ENCODE peak calls at places on chromosome 11, in seven cellular contexts. One of them, this sample, is unnamed.

GRCh38 chr11:35166369-35167360 is 27.7 kb downstream of the CD44 start:
- DNase-seq in esophagus muscularis mucosa: no peak
- DNase-seq in IMR-90: peak
- DNase-seq in uterus: no peak
- DNase-seq in brain microvascular endothelial cell: peak
- DNase-seq in A549: peak
- DNase-seq in mammary epithelial cell: peak
- DNase-seq in this sample: peak

GRCh38 chr11:17473071-17473744 is 3.4 kb downstream of the ABCC8 start:
- DNase-seq in uterus: no peak
- DNase-seq in brain microvascular endothelial cell: peak
- DNase-seq in mammary epithelial cell: peak
- DNase-seq in A549: peak
- DNase-seq in esophagus muscularis mucosa: no peak
- DNase-seq in IMR-90: peak
- DNase-seq in this sample: no peak

GRCh38 chr11:129960216-129961214 is 42.1 kb downstream of the PRDM10 start:
- DNase-seq in brain microvascular endothelial cell: peak
- DNase-seq in mammary epithelial cell: peak
- DNase-seq in IMR-90: peak
- DNase-seq in A549: peak
- DNase-seq in esophagus muscularis mucosa: no peak
- DNase-seq in uterus: no peak
- DNase-seq in this sample: no peak

GRCh38 chr11:72534859-72535547 is 100.7 kb upstream of the CLPB start:
- DNase-seq in mammary epithelial cell: no peak
- DNase-seq in A549: peak
- DNase-seq in brain microvascular endothelial cell: no peak
- DNase-seq in IMR-90: no peak
- DNase-seq in esophagus muscularis mucosa: no peak
- DNase-seq in uterus: no peak
- DNase-seq in this sample: no peak

GRCh38 chr11:113991718-113992458 is 17.0 kb downstream of the HTR3A start:
- DNase-seq in esophagus muscularis mucosa: no peak
- DNase-seq in IMR-90: no peak
- DNase-seq in brain microvascular endothelial cell: no peak
- DNase-seq in uterus: no peak
- DNase-seq in A549: no peak
- DNase-seq in mammary epithelial cell: no peak
- DNase-seq in this sample: no peak

GRCh38 chr11:120043323-120043945 is 94.5 kb downstream of the TRIM29 start:
- DNase-seq in uterus: no peak
- DNase-seq in brain microvascular endothelial cell: no peak
- DNase-seq in IMR-90: no peak
- DNase-seq in mammary epithelial cell: no peak
- DNase-seq in esophagus muscularis mucosa: no peak
- DNase-seq in A549: no peak
- DNase-seq in this sample: no peak

GRCh38 chr11:120302001-120302805 is 22.9 kb upstream of the TLCD5 start:
- DNase-seq in uterus: no peak
- DNase-seq in brain microvascular endothelial cell: no peak
- DNase-seq in esophagus muscularis mucosa: no peak
- DNase-seq in mammary epithelial cell: no peak
- DNase-seq in IMR-90: no peak
- DNase-seq in A549: no peak
- DNase-seq in this sample: no peak

GRCh38 chr11:47468598-47469214 is 19.8 kb upstream of the RAPSN start:
- DNase-seq in brain microvascular endothelial cell: no peak
- DNase-seq in esophagus muscularis mucosa: no peak
- DNase-seq in IMR-90: peak
- DNase-seq in uterus: no peak
- DNase-seq in mammary epithelial cell: no peak
- DNase-seq in A549: no peak
- DNase-seq in this sample: no peak

GRCh38 chr11:103946793-103947565 is 89.5 kb upstream of the DDI1 start:
- DNase-seq in brain microvascular endothelial cell: no peak
- DNase-seq in uterus: no peak
- DNase-seq in esophagus muscularis mucosa: no peak
- DNase-seq in IMR-90: peak
- DNase-seq in A549: no peak
- DNase-seq in mammary epithelial cell: no peak
- DNase-seq in this sample: no peak

GRCh38 chr11:4064278-4064955 is 30.2 kb upstream of the RRM1 start:
- DNase-seq in esophagus muscularis mucosa: peak
- DNase-seq in mammary epithelial cell: no peak
- DNase-seq in A549: no peak
- DNase-seq in uterus: no peak
- DNase-seq in brain microvascular endothelial cell: no peak
- DNase-seq in IMR-90: no peak
- DNase-seq in this sample: no peak

GRCh38 chr11:4065086-4065485 is 29.5 kb upstream of the RRM1 start:
- DNase-seq in mammary epithelial cell: no peak
- DNase-seq in A549: no peak
- DNase-seq in uterus: no peak
- DNase-seq in esophagus muscularis mucosa: peak
- DNase-seq in IMR-90: no peak
- DNase-seq in brain microvascular endothelial cell: no peak
- DNase-seq in this sample: no peak

GRCh38 chr11:4065601-4066377 is 28.8 kb upstream of the RRM1 start:
- DNase-seq in IMR-90: no peak
- DNase-seq in mammary epithelial cell: no peak
- DNase-seq in A549: no peak
- DNase-seq in uterus: no peak
- DNase-seq in esophagus muscularis mucosa: peak
- DNase-seq in brain microvascular endothelial cell: no peak
- DNase-seq in this sample: no peak

GRCh38 chr11:4068962-4069361 is 25.6 kb upstream of the RRM1 start:
- DNase-seq in uterus: no peak
- DNase-seq in esophagus muscularis mucosa: no peak
- DNase-seq in IMR-90: no peak
- DNase-seq in mammary epithelial cell: no peak
- DNase-seq in A549: no peak
- DNase-seq in brain microvascular endothelial cell: no peak
- DNase-seq in this sample: no peak

GRCh38 chr11:4066960-4067359 is 27.6 kb upstream of the RRM1 start:
- DNase-seq in IMR-90: no peak
- DNase-seq in mammary epithelial cell: no peak
- DNase-seq in esophagus muscularis mucosa: peak
- DNase-seq in brain microvascular endothelial cell: no peak
- DNase-seq in uterus: no peak
- DNase-seq in A549: no peak
- DNase-seq in this sample: no peak
- H3K27ac ChIP-seq in IMR-90: no peak
- H3K27ac ChIP-seq in mammary epithelial cell: no peak
- H3K27ac ChIP-seq in esophagus muscularis mucosa: peak
- H3K27ac ChIP-seq in brain microvascular endothelial cell: no peak
- H3K27ac ChIP-seq in uterus: no peak
- H3K27ac ChIP-seq in A549: no peak
- H3K27ac ChIP-seq in this sample: no peak

DNA sequence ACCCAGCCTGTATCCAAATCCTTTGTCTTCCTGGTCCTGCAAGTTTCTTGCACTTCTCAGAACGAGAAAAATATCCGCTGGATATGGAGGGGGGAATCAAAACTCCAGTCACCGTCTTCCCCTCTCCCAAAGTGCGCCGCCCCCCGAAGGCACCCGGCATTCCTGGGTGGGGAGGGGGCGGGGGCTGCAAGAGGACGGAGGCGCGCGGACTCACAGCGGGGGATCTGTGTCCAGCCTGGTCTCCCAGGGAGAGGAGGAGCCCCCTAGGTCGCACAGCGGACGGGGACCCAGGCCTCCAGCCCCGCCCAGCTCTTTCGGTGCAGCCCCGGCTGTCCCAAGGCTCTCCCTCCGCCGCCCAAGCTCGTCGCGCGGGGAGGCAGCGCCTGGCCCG is 2.1 kb upstream of the WNT11 start:
- DNase-seq in uterus: no peak
- DNase-seq in esophagus muscularis mucosa: no peak
- DNase-seq in mammary epithelial cell: no peak
- DNase-seq in A549: no peak
- DNase-seq in IMR-90: no peak
- DNase-seq in brain microvascular endothelial cell: no peak
- DNase-seq in this sample: no peak
- H3K27ac ChIP-seq in uterus: peak
- H3K27ac ChIP-seq in esophagus muscularis mucosa: no peak
- H3K27ac ChIP-seq in mammary epithelial cell: no peak
- H3K27ac ChIP-seq in A549: peak
- H3K27ac ChIP-seq in IMR-90: no peak
- H3K27ac ChIP-seq in brain microvascular endothelial cell: no peak
- H3K27ac ChIP-seq in this sample: no peak

GRCh38 chr11:64874841-64875240 is 3.6 kb downstream of the EHD1 start:
- DNase-seq in brain microvascular endothelial cell: no peak
- DNase-seq in A549: no peak
- DNase-seq in mammary epithelial cell: no peak
- DNase-seq in IMR-90: no peak
- DNase-seq in esophagus muscularis mucosa: no peak
- DNase-seq in uterus: no peak
- DNase-seq in this sample: no peak
- H3K27ac ChIP-seq in brain microvascular endothelial cell: no peak
- H3K27ac ChIP-seq in A549: no peak
- H3K27ac ChIP-seq in mammary epithelial cell: no peak
- H3K27ac ChIP-seq in IMR-90: no peak
- H3K27ac ChIP-seq in esophagus muscularis mucosa: peak
- H3K27ac ChIP-seq in uterus: no peak
- H3K27ac ChIP-seq in this sample: peak

GRCh38 chr11:45541693-45542434 is 123.6 kb downstream of the CHST1 start:
- DNase-seq in uterus: no peak
- DNase-seq in brain microvascular endothelial cell: no peak
- DNase-seq in esophagus muscularis mucosa: no peak
- DNase-seq in mammary epithelial cell: no peak
- DNase-seq in IMR-90: no peak
- DNase-seq in A549: no peak
- DNase-seq in this sample: no peak
- H3K27ac ChIP-seq in uterus: no peak
- H3K27ac ChIP-seq in brain microvascular endothelial cell: no peak
- H3K27ac ChIP-seq in esophagus muscularis mucosa: no peak
- H3K27ac ChIP-seq in mammary epithelial cell: no peak
- H3K27ac ChIP-seq in IMR-90: no peak
- H3K27ac ChIP-seq in A549: no peak
- H3K27ac ChIP-seq in this sample: no peak

DNA sequence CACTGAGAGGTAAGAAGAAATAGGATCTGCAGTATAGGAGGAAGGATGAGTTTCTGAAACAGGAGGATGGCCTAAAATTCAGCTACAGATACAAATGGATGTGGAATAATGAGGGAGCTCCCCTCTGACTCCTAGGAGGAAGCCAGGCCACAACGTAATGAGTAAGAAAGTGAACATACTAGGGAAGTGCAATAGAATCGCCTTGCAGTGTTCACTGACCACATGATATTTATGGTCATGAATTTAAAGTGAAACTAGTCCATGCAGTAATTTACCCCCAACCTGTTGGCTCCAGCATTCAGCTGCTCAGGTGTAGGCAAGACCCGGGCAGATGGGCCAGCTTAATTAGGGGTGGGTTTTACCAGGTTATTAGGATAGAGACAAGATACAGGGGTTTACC is 101.7 kb downstream of the DEUP1 start:
- DNase-seq in esophagus muscularis mucosa: no peak
- DNase-seq in brain microvascular endothelial cell: no peak
- DNase-seq in mammary epithelial cell: no peak
- DNase-seq in A549: no peak
- DNase-seq in IMR-90: no peak
- DNase-seq in uterus: no peak
- DNase-seq in this sample: no peak
- H3K27ac ChIP-seq in esophagus muscularis mucosa: no peak
- H3K27ac ChIP-seq in brain microvascular endothelial cell: no peak
- H3K27ac ChIP-seq in mammary epithelial cell: no peak
- H3K27ac ChIP-seq in A549: no peak
- H3K27ac ChIP-seq in IMR-90: no peak
- H3K27ac ChIP-seq in uterus: no peak
- H3K27ac ChIP-seq in this sample: no peak

DNA sequence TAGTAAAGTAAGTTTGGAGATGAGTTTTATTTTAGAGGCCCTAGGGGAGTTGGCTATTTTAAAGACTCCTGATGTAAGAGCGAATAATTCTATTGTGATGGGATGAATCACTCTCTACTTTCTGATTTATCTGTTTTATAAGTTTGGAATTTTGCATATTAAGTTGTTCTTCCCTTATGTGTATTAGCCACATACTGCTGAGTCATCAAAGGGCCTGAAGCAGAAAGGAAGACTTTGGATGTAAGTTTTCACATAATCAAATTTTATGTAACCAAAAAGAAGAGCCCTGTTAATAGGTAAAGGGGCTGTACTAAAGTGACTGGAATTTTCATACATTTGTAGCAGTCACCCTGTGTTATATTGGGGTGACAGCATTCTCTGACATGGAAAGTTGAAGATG is 90.7 kb upstream of the NTM start:
- DNase-seq in IMR-90: no peak
- DNase-seq in uterus: no peak
- DNase-seq in brain microvascular endothelial cell: no peak
- DNase-seq in A549: no peak
- DNase-seq in esophagus muscularis mucosa: no peak
- DNase-seq in mammary epithelial cell: no peak
- DNase-seq in this sample: no peak
- H3K27ac ChIP-seq in IMR-90: no peak
- H3K27ac ChIP-seq in uterus: no peak
- H3K27ac ChIP-seq in brain microvascular endothelial cell: no peak
- H3K27ac ChIP-seq in A549: no peak
- H3K27ac ChIP-seq in esophagus muscularis mucosa: no peak
- H3K27ac ChIP-seq in mammary epithelial cell: no peak
- H3K27ac ChIP-seq in this sample: no peak

GRCh38 chr11:34080609-34081008 is 24.8 kb upstream of the NAT10 start:
- DNase-seq in uterus: no peak
- DNase-seq in mammary epithelial cell: no peak
- DNase-seq in esophagus muscularis mucosa: no peak
- DNase-seq in IMR-90: no peak
- DNase-seq in brain microvascular endothelial cell: no peak
- DNase-seq in A549: no peak
- DNase-seq in this sample: no peak
- H3K27ac ChIP-seq in uterus: no peak
- H3K27ac ChIP-seq in mammary epithelial cell: no peak
- H3K27ac ChIP-seq in esophagus muscularis mucosa: no peak
- H3K27ac ChIP-seq in IMR-90: no peak
- H3K27ac ChIP-seq in brain microvascular endothelial cell: no peak
- H3K27ac ChIP-seq in A549: no peak
- H3K27ac ChIP-seq in this sample: no peak

DNA sequence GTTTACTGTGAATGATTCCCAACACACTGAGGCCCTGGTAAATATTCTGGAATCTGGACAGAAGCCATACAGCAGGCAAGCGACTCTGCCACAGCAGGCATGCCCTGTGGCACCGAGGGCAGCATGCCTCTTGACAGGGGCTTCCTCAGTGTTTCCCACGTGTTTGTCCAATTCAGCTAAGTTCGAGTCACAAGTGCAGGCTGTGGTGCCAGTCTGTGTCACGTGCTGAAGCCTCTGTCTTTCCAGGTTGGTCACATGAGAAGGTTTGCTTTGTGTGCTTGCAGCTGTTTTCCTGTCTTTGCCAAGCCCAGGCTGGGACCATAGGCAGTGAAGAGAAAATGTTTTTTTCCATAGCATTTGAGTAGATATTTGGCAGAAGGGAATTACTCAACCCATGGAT is 2.4 kb upstream of the PPFIBP2 start:
- DNase-seq in A549: no peak
- DNase-seq in uterus: peak
- DNase-seq in brain microvascular endothelial cell: no peak
- DNase-seq in IMR-90: no peak
- DNase-seq in esophagus muscularis mucosa: no peak
- DNase-seq in mammary epithelial cell: no peak
- DNase-seq in this sample: no peak
- H3K27ac ChIP-seq in A549: no peak
- H3K27ac ChIP-seq in uterus: peak
- H3K27ac ChIP-seq in brain microvascular endothelial cell: no peak
- H3K27ac ChIP-seq in IMR-90: no peak
- H3K27ac ChIP-seq in esophagus muscularis mucosa: no peak
- H3K27ac ChIP-seq in mammary epithelial cell: no peak
- H3K27ac ChIP-seq in this sample: no peak